ENCODE peak calls at places on chromosomes 3 and 15, in five cellular contexts. Y is cardiac muscle cell, F is uterus, D is endothelial cell of umbilical vein, A is endodermal cell. K is an unnamed sample.

GRCh38 chr3:89571707-89572106 is 464.3 kb downstream of the EPHA3 start:
- DNase-seq in Y (peak; percentile 4), F (no peak), D (no peak), A (no peak), K (no peak)

GRCh38 chr15:90845201-90845949 is 23.0 kb upstream of the FURIN start:
- DNase-seq in Y (no peak), F (no peak), D (no peak), A (no peak), K (peak; percentile 81)

GRCh38 chr3:187717572-187717971 is 15.2 kb upstream of the RTP2 start:
- DNase-seq in Y (no peak), F (no peak), D (no peak), A (no peak), K (no peak)

GRCh38 chr3:17947833-17948232 is 205.4 kb upstream of the TBC1D5 start:
- DNase-seq in Y (no peak), F (no peak), D (no peak), A (no peak), K (no peak)

GRCh38 chr15:90660195-90660995 is 56.8 kb upstream of the BLM start:
- DNase-seq in Y (no peak), F (peak; percentile 68), D (no peak), A (peak; percentile 81), K (peak; percentile 92)

GRCh38 chr15:26910715-26911114 is 43.9 kb downstream of the GABRA5 start:
- DNase-seq in Y (peak; percentile 35), F (no peak), D (no peak), A (no peak), K (no peak)

GRCh38 chr15:60905587-60905986 is 323.5 kb downstream of the RORA start:
- DNase-seq in Y (no peak), F (no peak), D (no peak), A (peak; percentile 73), K (no peak)

GRCh38 chr3:174581551-174581950 is 277.6 kb upstream of the NAALADL2 start:
- DNase-seq in Y (no peak), F (no peak), D (no peak), A (no peak), K (no peak)

GRCh38 chr15:90402230-90402629 is 14.2 kb downstream of the IQGAP1 start:
- DNase-seq in Y (no peak), F (peak; percentile 50), D (peak; percentile 94), A (no peak), K (peak; percentile 64)

GRCh38 chr15:79102595-79102994 is 12.0 kb upstream of the RASGRF1 start:
- DNase-seq in Y (no peak), F (no peak), D (no peak), A (no peak), K (no peak)

GRCh38 chr15:59691194-59691805 is 2.2 kb upstream of the BNIP2 start:
- DNase-seq in Y (peak; percentile 35), F (peak; percentile 45), D (peak; percentile 78), A (no peak), K (peak; percentile 59)

GRCh38 chr15:70605606-70606410 is 157.6 kb downstream of the UACA start:
- DNase-seq in Y (peak; percentile 42), F (peak; percentile 77), D (peak; percentile 94), A (no peak), K (peak; percentile 72)

GRCh38 chr3:10242182-10243065 is 5.8 kb upstream of the TATDN2 start:
- DNase-seq in Y (no peak), F (no peak), D (no peak), A (no peak), K (peak; percentile 58)

GRCh38 chr3:77254967-77255831 is 215.3 kb downstream of the ROBO2 start:
- DNase-seq in Y (peak; percentile 75), F (peak; percentile 24), D (peak; percentile 26), A (peak; percentile 78), K (peak; percentile 56)

GRCh38 chr15:85141601-85142185 is 160.0 kb downstream of the PDE8A start:
- DNase-seq in Y (no peak), F (no peak), D (peak; percentile 12), A (no peak), K (no peak)

GRCh38 chr3:183539821-183540220 is 15.7 kb downstream of the KLHL6 start:
- DNase-seq in Y (no peak), F (no peak), D (no peak), A (no peak), K (no peak)

GRCh38 chr15:83764201-83764839 is 110.4 kb downstream of the ADAMTSL3 start:
- DNase-seq in Y (no peak), F (no peak), D (no peak), A (no peak), K (no peak)

GRCh38 chr15:69081310-69082004 is 67.0 kb downstream of the NOX5 start:
- DNase-seq in Y (no peak), F (peak; percentile 63), D (peak; percentile 80), A (peak; percentile 74), K (peak; percentile 25)

GRCh38 chr3:53170325-53171108 is 9.5 kb downstream of the PRKCD start:
- DNase-seq in Y (no peak), F (no peak), D (no peak), A (no peak), K (no peak)

GRCh38 chr3:53171109-53171453 is 10.1 kb downstream of the PRKCD start:
- DNase-seq in Y (no peak), F (no peak), D (no peak), A (no peak), K (no peak)

GRCh38 chr3:53173107-53173506 is 12.1 kb downstream of the PRKCD start:
- DNase-seq in Y (no peak), F (no peak), D (no peak), A (no peak), K (no peak)

GRCh38 chr3:53169832-53170324 is 8.9 kb downstream of the PRKCD start:
- DNase-seq in Y (no peak), F (no peak), D (no peak), A (no peak), K (no peak)

DNA sequence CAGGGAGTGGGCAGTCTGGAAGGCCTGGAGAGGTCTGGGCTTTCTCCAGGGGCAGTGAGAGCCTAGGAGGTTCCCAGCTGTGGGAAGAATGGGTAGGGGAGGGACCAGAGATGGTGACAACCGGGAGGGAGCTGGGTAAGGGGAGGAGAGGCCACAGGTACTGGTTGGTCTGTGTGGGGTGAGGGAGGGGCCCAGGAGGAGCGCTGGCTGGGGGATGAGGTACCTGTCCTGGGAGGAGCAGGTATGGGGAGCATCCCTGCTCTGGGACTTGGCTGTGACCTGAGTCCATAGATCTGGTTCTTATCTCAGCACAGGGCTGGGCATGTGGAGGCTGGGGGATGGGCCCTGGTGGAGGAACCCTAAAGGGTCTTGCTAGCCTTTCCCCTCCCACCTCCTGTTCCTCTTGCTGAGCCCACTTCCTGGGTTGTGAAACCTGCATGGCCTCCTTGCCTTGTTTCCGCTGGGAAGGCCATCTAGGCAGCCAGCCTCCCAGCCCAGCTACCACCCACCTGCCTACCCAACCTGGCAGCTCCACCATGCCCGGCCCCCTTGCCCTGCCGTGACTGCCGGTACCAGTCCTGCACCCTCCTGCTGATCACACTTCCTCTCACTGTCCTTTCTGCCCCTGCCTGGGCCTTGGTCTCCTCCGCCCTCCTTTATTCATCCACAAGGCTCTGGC is 11.0 kb downstream of the PRKCD start:
- DNase-seq in Y (no peak), F (no peak), D (no peak), A (peak; percentile 86), K (no peak)
- H3K4me3 ChIP-seq in Y (no peak overlapping the region), F (no peak overlapping the region), D (no peak overlapping the region), A (no peak overlapping the region), K (no peak overlapping the region)

GRCh38 chr3:15114466-15115358 is 15.8 kb upstream of the RBSN start:
- DNase-seq in Y (no peak), F (no peak), D (no peak), A (no peak), K (no peak)
- H3K27ac ChIP-seq in Y (no peak overlapping the region), F (no peak overlapping the region), D (no peak overlapping the region), A (no peak overlapping the region), K (no peak overlapping the region)

GRCh38 chr3:57230006-57230405 is 2.5 kb downstream of the APPL1 start:
- DNase-seq in Y (no peak), F (no peak), D (no peak), A (no peak), K (no peak)

GRCh38 chr3:57233799-57234198 is 6.3 kb downstream of the APPL1 start:
- DNase-seq in Y (no peak), F (no peak), D (no peak), A (no peak), K (no peak)

GRCh38 chr3:57228734-57229505 is 1.4 kb downstream of the APPL1 start:
- DNase-seq in Y (no peak), F (no peak), D (peak; percentile 41), A (no peak), K (peak; percentile 29)

DNA sequence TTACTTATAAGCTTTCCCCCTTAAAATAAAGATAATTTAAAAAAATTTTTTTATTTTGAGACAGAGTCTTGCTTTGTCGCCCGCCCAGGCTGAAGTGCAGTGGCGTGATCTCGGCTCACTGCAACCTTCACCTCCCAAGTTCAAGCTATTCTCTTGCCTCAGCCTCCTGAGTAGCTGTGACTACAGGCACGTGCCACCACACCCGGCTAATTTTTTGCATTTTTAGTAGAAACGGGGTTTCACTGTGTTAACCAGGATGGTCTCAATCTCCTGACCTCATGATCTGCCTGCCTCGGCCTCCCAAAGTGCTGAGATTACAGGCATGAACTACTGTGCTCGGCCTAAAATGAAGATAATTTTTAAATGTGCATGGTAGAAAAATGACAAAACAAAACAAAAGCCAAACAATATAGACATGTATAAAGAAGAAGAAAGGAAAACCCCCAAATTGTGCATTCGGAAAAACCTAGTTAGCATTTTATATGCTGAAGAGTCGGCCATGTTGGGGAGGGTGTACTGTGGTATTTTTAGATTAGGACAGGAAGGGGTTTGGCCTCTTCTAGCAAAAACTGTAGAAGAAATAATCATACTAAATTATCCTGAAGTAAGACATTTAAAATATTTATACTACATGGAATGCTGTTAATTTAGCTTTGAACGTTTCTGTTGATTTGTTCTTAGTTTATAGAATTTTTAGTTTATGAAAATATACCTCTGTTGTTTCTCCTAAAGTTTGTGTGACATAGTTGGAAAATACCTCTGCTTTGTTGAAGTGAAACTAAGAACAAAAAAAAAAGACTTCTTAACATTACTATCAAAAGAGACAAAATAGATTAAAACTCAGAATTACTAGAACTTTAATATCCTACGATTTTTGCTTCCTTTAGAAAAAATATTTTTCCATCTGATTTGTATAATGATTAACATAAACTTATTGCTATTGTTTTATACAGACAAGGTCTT is 7.4 kb downstream of the APPL1 start:
- DNase-seq in Y (no peak), F (no peak), D (no peak), A (no peak), K (no peak)
- H3K4me3 ChIP-seq in Y (no peak overlapping the region), F (no peak overlapping the region), D (no peak overlapping the region), A (no peak overlapping the region), K (no peak overlapping the region)

DNA sequence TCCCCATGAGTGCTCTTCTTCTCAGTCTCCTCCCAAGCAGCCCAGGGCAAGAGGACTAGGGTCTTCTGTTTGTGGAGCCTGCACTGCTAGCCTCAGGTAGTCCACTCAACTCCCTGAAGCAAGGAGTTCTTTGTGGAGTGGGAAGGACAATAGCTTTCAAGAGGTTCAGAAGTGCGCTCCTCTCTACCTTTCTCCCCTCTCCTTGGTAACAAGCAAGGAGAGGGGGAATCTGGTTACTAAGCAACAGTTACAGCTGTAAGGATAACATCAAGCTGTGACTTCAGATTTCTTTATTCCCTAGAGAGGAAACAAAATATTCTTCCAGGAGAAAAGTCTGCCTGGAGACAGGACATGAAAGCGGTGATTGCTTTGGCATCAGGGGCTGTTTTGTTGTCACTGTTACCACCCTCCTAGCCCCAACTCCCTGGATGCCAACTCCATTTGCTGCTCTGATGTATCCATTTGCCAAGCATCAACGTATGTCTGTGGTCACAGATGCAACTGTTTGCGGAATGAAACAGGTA is 70.4 kb downstream of the TRANK1 start:
- DNase-seq in Y (no peak), F (no peak), D (no peak), A (no peak), K (no peak)
- H3K27ac ChIP-seq in Y (no peak overlapping the region), F (no peak overlapping the region), D (no peak overlapping the region), A (no peak overlapping the region), K (no peak overlapping the region)

GRCh38 chr15:56805466-56806146 is 72.3 kb upstream of the ZNF280D start:
- DNase-seq in Y (no peak), F (peak; percentile 59), D (peak; percentile 90), A (peak; percentile 70), K (peak; percentile 91)
- H3K4me3 ChIP-seq in Y (no peak overlapping the region), F (peak overlapping the region; percentile 13), D (peak overlapping the region; percentile 19), A (no peak overlapping the region), K (no peak overlapping the region)